ENCODE peak calls at places on chromosomes 13 and 19, in four cellular contexts. U is WERI-Rb-1; C is stimulated activated CD8-positive, alpha-beta memory T cell treated with anti-CD3 and anti-CD28 coated beads, Interleukin-12 subunit alpha, Interleukin-12 subunit beta, amount 100 ng/mL, for 4 hours; Z is CD4-positive, alpha-beta memory T cell. F is an unnamed sample.

GRCh38 chr19:7460562-7460966 is 28.3 kb downstream of the PEX11G start:
- DNase-seq in U (no peak), C (no peak), Z (no peak), F (no peak)

GRCh38 chr13:73677041-73677589 is 457.1 kb downstream of the KLF12 start:
- DNase-seq in U (no peak), C (no peak), Z (no peak), F (no peak)

GRCh38 chr19:35710784-35711723 is 6.7 kb downstream of the ZBTB32 start:
- DNase-seq in U (no peak), C (peak), Z (no peak), F (peak)

GRCh38 chr13:48066310-48066989 is 28.5 kb downstream of the MED4 start:
- DNase-seq in U (peak), C (no peak), Z (no peak), F (no peak)

GRCh38 chr19:49217382-49217781 is 59.8 kb downstream of the TRPM4 start:
- DNase-seq in U (no peak), C (no peak), Z (no peak), F (no peak)

GRCh38 chr19:11699931-11700794 is 38.6 kb downstream of the ZNF823 start:
- DNase-seq in U (no peak), C (no peak), Z (peak), F (peak)

GRCh38 chr19:41706741-41707501 is 1.5 kb upstream of the CEACAM5 start:
- DNase-seq in U (peak), C (peak), Z (peak), F (peak)

GRCh38 chr19:40747536-40747935 is 2.7 kb downstream of the ACTMAP start:
- DNase-seq in U (no peak), C (no peak), Z (no peak), F (no peak)